ENCODE peak calls at places on chromosomes 4 and X, in six cellular contexts. V, F, C, Y, I and D are unnamed samples.

GRCh38 chr4:79341893-79342653 is 16.2 kb upstream of the NAA11 start:
- DNase-seq in Y (no peak), C (no peak), V (no peak), I (no peak), F (no peak), D (no peak)

GRCh38 chrX:96436105-96436504 is 248.5 kb upstream of the DIAPH2 start:
- DNase-seq in Y (peak; percentile 16), C (no peak), V (no peak), I (no peak), F (no peak), D (no peak)

GRCh38 chr4:8503801-8504200 is 63.2 kb downstream of the TRMT44 start:
- DNase-seq in F (no peak), I (no peak), Y (no peak), V (no peak), C (no peak), D (no peak)

GRCh38 chrX:137982791-137983190 is 416.9 kb downstream of the ZIC3 start:
- DNase-seq in F (no peak), I (no peak), Y (no peak), V (no peak), C (no peak), D (no peak)

GRCh38 chr4:164204434-164204833 is 549.5 kb upstream of the SMIM31 start:
- DNase-seq in I (no peak), V (no peak), Y (peak; percentile 3), F (no peak), C (no peak), D (no peak)

GRCh38 chr4:171017596-171017995 is 795.6 kb upstream of the GALNTL6 start:
- DNase-seq in C (no peak), I (no peak), Y (no peak), F (no peak), V (no peak), D (no peak)

GRCh38 chrX:51834076-51834475 is 59.3 kb upstream of the MAGED1 start:
- DNase-seq in F (no peak), C (no peak), Y (no peak), V (no peak), I (no peak), D (no peak)

GRCh38 chrX:71181558-71181909 is 36.9 kb downstream of the NLGN3 start:
- DNase-seq in I (peak; percentile 32), Y (no peak), F (no peak), C (no peak), V (peak; percentile 34), D (peak; percentile 52)

GRCh38 chr4:116872308-116872707 is 213.1 kb downstream of the TRAM1L1 start:
- DNase-seq in C (no peak), V (no peak), Y (no peak), F (no peak), I (no peak), D (no peak)

GRCh38 chr4:144591401-144591800 is 54.6 kb upstream of the HHIP start:
- DNase-seq in I (no peak), V (no peak), Y (peak; percentile 48), F (no peak), C (no peak), D (no peak)

GRCh38 chrX:1883772-1884171 is 268.9 kb downstream of the ASMT start:
- DNase-seq in C (no peak), I (no peak), V (no peak), Y (peak; percentile 50), F (no peak), D (no peak)

GRCh38 chrX:100928660-100929613 is at the start of gene XKRX:
- DNase-seq in F (peak; percentile 22), V (peak; percentile 85), I (no peak), Y (peak; percentile 23), C (peak; percentile 86), D (peak; percentile 57)

GRCh38 chr4:173009129-173009823 is 159.3 kb upstream of the GALNT7 start:
- DNase-seq in Y (no peak), C (no peak), I (no peak), F (no peak), V (no peak), D (no peak)

GRCh38 chrX:153925739-153926593 is at the start of gene ARHGAP4:
- DNase-seq in C (peak; percentile 71), F (peak; percentile 45), I (peak; percentile 26), Y (no peak), V (peak; percentile 39), D (peak; percentile 58)

GRCh38 chrX:7068939-7069367 is 78.6 kb upstream of the STS start:
- DNase-seq in V (peak; percentile 60), I (no peak), F (peak; percentile 15), C (no peak), Y (no peak), D (no peak)

GRCh38 chr4:182177166-182177565 is 66.0 kb upstream of the TENM3 start:
- DNase-seq in I (no peak), Y (no peak), F (no peak), C (no peak), V (no peak), D (no peak)

GRCh38 chr4:109574443-109574850 is 14.4 kb downstream of the MCUB start:
- DNase-seq in F (peak; percentile 45), V (no peak), I (no peak), Y (peak; percentile 53), C (no peak), D (no peak)

GRCh38 chr4:3802571-3803474 is 36.6 kb downstream of the ADRA2C start:
- DNase-seq in Y (no peak), V (no peak), I (no peak), F (no peak), C (no peak), D (no peak)

GRCh38 chr4:24884925-24885324 is 27.9 kb downstream of the CCDC149 start:
- DNase-seq in F (no peak), Y (no peak), I (no peak), C (no peak), V (no peak), D (no peak)

GRCh38 chrX:110146521-110146920 is 143.6 kb downstream of the TMEM164 start:
- DNase-seq in C (no peak), F (peak; percentile 35), I (peak; percentile 12), V (no peak), Y (peak; percentile 52), D (peak; percentile 48)